ENCODE peak calls at places on chromosomes 2 and 18, in nine cellular contexts. J is erythroblast; S is SW480; P is GM12891; Z is cardiac fibroblast; A is aorta; O is bronchial epithelial cell; E is activated T-helper 9 cell treated with anti-CD3 and anti-CD28 coated beads, Interleukin-2, amount 50 U/mL, for 16 hours; F is LHCN-M2. Q is an unnamed sample.

GRCh38 chr18:9575558-9575957 is 38.8 kb downstream of the PPP4R1 start:
- DNase-seq in E (no peak), F (peak), S (peak), P (no peak), O (peak), A (peak), Z (peak), J (peak), Q (peak)

GRCh38 chr2:11996618-11997017 is 250.2 kb downstream of the LPIN1 start:
- DNase-seq in O (peak), Z (peak), F (peak), A (no peak), P (no peak), S (peak), E (no peak), J (no peak), Q (no peak)

GRCh38 chr18:75041586-75041985 is 167.4 kb downstream of the PTGR3 start:
- DNase-seq in O (peak), F (peak), A (no peak), J (peak), S (no peak), Z (peak), E (no peak), P (no peak), Q (no peak)

GRCh38 chr2:38496927-38497669 is 105.6 kb downstream of the HNRNPLL start:
- DNase-seq in A (no peak), E (no peak), F (no peak), Z (no peak), J (no peak), P (no peak), S (no peak), O (no peak), Q (no peak)

GRCh38 chr2:45178359-45178758 is 169.1 kb upstream of the SIX2 start:
- DNase-seq in S (no peak), A (no peak), F (peak), Z (peak), P (no peak), J (no peak), O (peak), E (no peak), Q (no peak)

GRCh38 chr2:189285962-189286648 is 106.5 kb upstream of the COL5A2 start:
- DNase-seq in F (peak), P (no peak), J (no peak), E (no peak), A (no peak), S (no peak), O (peak), Z (peak), Q (no peak)

GRCh38 chr2:212421571-212422334 is 116.8 kb downstream of the ERBB4 start:
- DNase-seq in A (no peak), P (no peak), E (no peak), S (no peak), F (peak), Z (peak), J (no peak), O (peak), Q (no peak)

GRCh38 chr2:7667260-7667757 is 750.1 kb downstream of the RNF144A start:
- DNase-seq in Z (no peak), A (no peak), P (no peak), S (no peak), J (no peak), O (no peak), F (no peak), E (no peak), Q (no peak)

GRCh38 chr18:36296591-36297418 is 708 bp upstream of the FHOD3 start:
- DNase-seq in F (peak), J (peak), A (peak), P (peak), S (peak), E (no peak), O (peak), Z (peak), Q (peak)

GRCh38 chr2:64222351-64222750 is 78.1 kb upstream of the PELI1 start:
- DNase-seq in F (no peak), E (no peak), P (no peak), S (no peak), A (no peak), Z (peak), O (peak), J (no peak), Q (no peak)

GRCh38 chr2:25044011-25044410 is 2.1 kb downstream of the EFR3B start:
- DNase-seq in O (no peak), Z (no peak), S (no peak), J (no peak), E (no peak), A (peak), F (no peak), P (no peak), Q (no peak)

GRCh38 chr2:30721241-30721640 is 86.0 kb downstream of the CAPN13 start:
- DNase-seq in Z (no peak), E (no peak), S (no peak), O (no peak), F (no peak), A (no peak), P (no peak), J (no peak), Q (no peak)

GRCh38 chr18:48801728-48802542 is 148.8 kb downstream of the SMAD7 start:
- DNase-seq in O (no peak), A (peak), P (no peak), E (no peak), Z (no peak), F (no peak), J (peak), S (peak), Q (no peak)

GRCh38 chr2:45705233-45705632 is 53.8 kb downstream of the PRKCE start:
- DNase-seq in J (no peak), A (no peak), Z (no peak), O (no peak), P (no peak), E (no peak), S (no peak), F (no peak), Q (no peak)

GRCh38 chr2:48229063-48229462 is 300.9 kb upstream of the STON1 start:
- DNase-seq in E (no peak), Z (no peak), A (no peak), P (no peak), F (no peak), S (no peak), O (no peak), J (no peak), Q (no peak)

GRCh38 chr2:12120281-12121150 is 374.1 kb downstream of the LPIN1 start:
- DNase-seq in J (no peak), A (no peak), S (peak), E (no peak), Z (peak), P (no peak), O (no peak), F (peak), Q (no peak)

GRCh38 chr18:7273301-7273911 is 42.5 kb downstream of the LRRC30 start:
- DNase-seq in F (peak), J (no peak), O (peak), S (no peak), E (no peak), A (peak), Z (peak), P (no peak), Q (no peak)

GRCh38 chr2:25832897-25833296 is 45.4 kb downstream of the ASXL2 start:
- DNase-seq in A (no peak), E (no peak), O (no peak), F (no peak), S (no peak), P (no peak), Z (no peak), J (no peak), Q (no peak)

GRCh38 chr2:188984126-188984525 is 10.0 kb downstream of the COL3A1 start:
- DNase-seq in Z (peak), A (no peak), O (peak), F (peak), S (no peak), E (no peak), J (no peak), P (no peak), Q (no peak)

GRCh38 chr2:109348645-109349554 is 219.9 kb downstream of the SH3RF3 start:
- DNase-seq in S (no peak), P (no peak), A (no peak), Z (no peak), J (no peak), O (no peak), F (no peak), E (no peak), Q (no peak)

GRCh38 chr2:72824224-72824842 is 1.5 kb downstream of the EXOC6B start:
- DNase-seq in S (no peak), E (no peak), Z (peak), J (peak), P (no peak), F (peak), O (peak), A (no peak), Q (peak)

GRCh38 chr18:49628119-49628518 is 66.3 kb downstream of the LIPG start:
- DNase-seq in S (no peak), Z (peak), E (no peak), J (no peak), O (peak), A (no peak), F (peak), P (no peak), Q (no peak)

GRCh38 chr18:13178976-13179375 is 39.6 kb upstream of the LDLRAD4 start:
- DNase-seq in O (peak), S (peak), J (no peak), Z (no peak), P (no peak), F (peak), A (no peak), E (no peak), Q (no peak)

GRCh38 chr2:54106631-54107454 is 8.6 kb upstream of the ACYP2 start:
- DNase-seq in J (peak), O (peak), P (no peak), S (peak), A (no peak), F (peak), Z (peak), E (no peak), Q (peak)

GRCh38 chr2:207126724-207127314 is 38.9 kb downstream of the KLF7 start:
- DNase-seq in J (no peak), S (no peak), P (no peak), O (peak), E (no peak), A (no peak), F (peak), Z (peak), Q (no peak)

GRCh38 chr2:110881908-110882307 is 149.5 kb downstream of the ACOXL start:
- DNase-seq in O (no peak), F (no peak), S (no peak), P (no peak), Z (no peak), E (no peak), A (no peak), J (no peak), Q (no peak)

GRCh38 chr2:95375532-95376221 is 26.8 kb upstream of the FAHD2A start:
- DNase-seq in O (no peak), J (no peak), Z (no peak), A (peak), E (no peak), F (no peak), S (no peak), P (no peak), Q (no peak)

GRCh38 chr2:43810888-43811287 is 27.8 kb downstream of the ABCG5 start:
- DNase-seq in S (no peak), J (no peak), E (no peak), O (no peak), P (no peak), Z (no peak), F (no peak), A (no peak), Q (no peak)

GRCh38 chr2:57075226-57075625 is 891.4 kb downstream of the CCDC85A start:
- DNase-seq in O (peak), E (no peak), P (no peak), Z (no peak), A (no peak), S (no peak), J (no peak), F (peak), Q (no peak)

GRCh38 chr2:235992024-235992423 is 176.2 kb downstream of the GBX2 start:
- DNase-seq in J (no peak), P (no peak), S (no peak), E (no peak), F (no peak), Z (no peak), O (no peak), A (no peak), Q (no peak)

GRCh38 chr2:128628996-128629395 is 310.3 kb upstream of the HS6ST1 start:
- DNase-seq in S (no peak), P (no peak), Z (no peak), O (no peak), J (no peak), E (no peak), A (peak), F (no peak), Q (no peak)

GRCh38 chr2:59312967-59313943 is 1072.1 kb upstream of the FANCL start:
- DNase-seq in A (no peak), E (no peak), Z (no peak), F (no peak), P (no peak), O (no peak), J (no peak), S (no peak), Q (no peak)

GRCh38 chr2:8710951-8711350 is 29.1 kb downstream of the ID2 start:
- DNase-seq in P (no peak), Z (no peak), E (no peak), F (no peak), J (no peak), O (peak), S (no peak), A (no peak), Q (no peak)

GRCh38 chr2:230925443-230925878 is 419 bp upstream of the GPR55 start:
- DNase-seq in A (peak), P (no peak), O (peak), S (no peak), F (no peak), J (no peak), E (no peak), Z (no peak), Q (no peak)

GRCh38 chr2:101759162-101759561 is 61.7 kb downstream of the MAP4K4 start:
- DNase-seq in A (no peak), E (no peak), S (no peak), F (peak), J (no peak), O (peak), P (no peak), Z (peak), Q (no peak)

GRCh38 chr18:59054892-59055291 is 84.8 kb upstream of the SEC11C start:
- DNase-seq in P (no peak), F (no peak), J (no peak), E (no peak), S (no peak), Z (no peak), A (no peak), O (no peak), Q (no peak)

GRCh38 chr18:51051105-51051712 is 21.2 kb downstream of the SMAD4 start:
- DNase-seq in J (peak), P (no peak), A (no peak), Z (peak), S (peak), E (no peak), F (peak), O (peak), Q (no peak)

GRCh38 chr2:233240897-233241296 is 10.6 kb upstream of the ATG16L1 start:
- DNase-seq in J (no peak), P (no peak), A (no peak), E (no peak), S (peak), Z (no peak), F (no peak), O (no peak), Q (no peak)

Q was measured in K562.